ENCODE peak calls at places on chromosomes 4 and X, in four cellular contexts. A is A549, F is ovary, I is uterus. M is an unnamed sample. For H3K4me1, the result is how much of the 10 kb centered on the place peaks cover.

GRCh38 chr4:11670304-11670703 is 241.6 kb upstream of the HS3ST1 start:
- DNase-seq in A (no peak), F (no peak), I (no peak), M (no peak)

GRCh38 chrX:16785247-16786138 is 773 bp upstream of the TXLNG start:
- DNase-seq in I (peak), A (no peak), F (peak), M (peak)

GRCh38 chr4:19945979-19946380 is 305.7 kb upstream of the SLIT2 start:
- DNase-seq in I (no peak), F (no peak), A (no peak), M (no peak)

GRCh38 chr4:73172166-73172565 is 86.4 kb downstream of the ANKRD17 start:
- DNase-seq in A (no peak), F (no peak), I (no peak), M (no peak)

GRCh38 chr4:99054428-99054994 is 34.1 kb downstream of the ADH5 start:
- DNase-seq in F (no peak), I (no peak), A (no peak), M (no peak)

GRCh38 chrX:125137521-125137920 is 182.2 kb upstream of the TEX13C start:
- DNase-seq in I (no peak), A (no peak), F (no peak), M (no peak)

GRCh38 chrX:12564221-12564620 is 227.0 kb upstream of the PRPS2 start:
- DNase-seq in I (no peak), F (no peak), A (no peak), M (no peak)

GRCh38 chr4:152713951-152714705 is 34.3 kb upstream of the TMEM154 start:
- DNase-seq in A (no peak), I (no peak), F (no peak), M (no peak)

GRCh38 chr4:122827258-122827887 is 742 bp downstream of the FGF2 start:
- DNase-seq in F (peak), A (no peak), I (peak), M (peak)

GRCh38 chrX:37912286-37912685 is 64.9 kb upstream of the DYNLT3 start:
- DNase-seq in F (no peak), A (no peak), I (no peak), M (no peak)

GRCh38 chr4:24778427-24779225 is 16.7 kb upstream of the SOD3 start:
- DNase-seq in A (no peak), F (peak), I (peak), M (peak)

GRCh38 chr4:3672465-3672831 is 93.7 kb upstream of the ADRA2C start:
- DNase-seq in A (no peak), F (no peak), I (no peak), M (no peak)

GRCh38 chr4:6154875-6155274 is 45.5 kb downstream of the JAKMIP1 start:
- DNase-seq in F (no peak), I (no peak), A (no peak), M (no peak)

GRCh38 chr4:141669501-141669900 is 33.1 kb downstream of the IL15 start:
- DNase-seq in F (no peak), A (no peak), I (no peak), M (no peak)

GRCh38 chr4:19592391-19592790 is 659.3 kb upstream of the SLIT2 start:
- DNase-seq in A (no peak), I (no peak), F (no peak), M (no peak)

GRCh38 chr4:123661080-123661737 is 264.6 kb downstream of the SPRY1 start:
- DNase-seq in A (no peak), I (no peak), F (no peak), M (no peak)

GRCh38 chr4:3483471-3483921 is 20.4 kb downstream of the DOK7 start:
- DNase-seq in A (no peak), F (no peak), I (peak), M (no peak)

GRCh38 chr4:73721419-73721818 is 18.9 kb upstream of the CXCL8 start:
- DNase-seq in A (no peak), I (no peak), F (no peak), M (no peak)

GRCh38 chr4:149793459-149793858 is 22.2 kb downstream of the IQCM start:
- DNase-seq in A (no peak), I (no peak), F (no peak), M (no peak)

GRCh38 chr4:75723117-75723801 is 1.1 kb upstream of the USO1 start:
- DNase-seq in I (no peak), A (no peak), F (no peak), M (no peak)

GRCh38 chr4:151475338-151475737 is 66.4 kb downstream of the FHIP1A start:
- DNase-seq in A (no peak), I (no peak), F (no peak), M (no peak)

GRCh38 chr4:110626532-110627153 is 3.8 kb upstream of the PITX2 start:
- DNase-seq in I (no peak), F (no peak), A (no peak), M (no peak)

GRCh38 chr4:181293014-181293413 is 950.2 kb upstream of the TENM3 start:
- DNase-seq in F (no peak), A (no peak), I (no peak), M (no peak)

GRCh38 chr4:96630839-96631238 is 790.9 kb downstream of the PDHA2 start:
- DNase-seq in I (no peak), F (no peak), A (no peak), M (no peak)

GRCh38 chr4:10345381-10345784 is 111.8 kb downstream of the ZNF518B start:
- DNase-seq in F (no peak), A (no peak), I (no peak), M (no peak)

GRCh38 chr4:101304916-101305315 is 42.4 kb downstream of the PPP3CA start:
- DNase-seq in A (no peak), F (no peak), I (no peak), M (no peak)

GRCh38 chrX:37958493-37959211 is 47.7 kb upstream of the SYTL5 start:
- DNase-seq in F (no peak), A (no peak), I (no peak), M (no peak)

GRCh38 chr4:36823199-36823967 is 421.2 kb upstream of the NWD2 start:
- DNase-seq in F (no peak), I (no peak), A (no peak), M (no peak)

GRCh38 chr4:6546681-6547447 is 28.1 kb upstream of the MAN2B2 start:
- DNase-seq in F (no peak), A (peak), I (no peak), M (peak)

GRCh38 chrX:8845060-8845459 is 43.9 kb upstream of the FAM9A start:
- DNase-seq in F (no peak), I (no peak), A (peak), M (no peak)

GRCh38 chrX:38987135-38987780 is 186.0 kb downstream of the MID1IP1 start:
- DNase-seq in I (no peak), F (no peak), A (no peak), M (peak)

GRCh38 chrX:2330910-2331309 is 169.9 kb downstream of the DHRSX start:
- DNase-seq in F (no peak), I (no peak), A (no peak), M (no peak)

GRCh38 chr4:70721747-70722146 is at the start of gene RUFY3:
- DNase-seq in I (peak), F (peak), A (no peak), M (no peak)

GRCh38 chrX:131728295-131729145 is 184.6 kb downstream of the OR13H1 start:
- DNase-seq in I (peak), A (peak), F (peak), M (peak)

GRCh38 chr4:8865681-8866310 is 5.8 kb downstream of the HMX1 start:
- DNase-seq in A (no peak), I (no peak), F (no peak), M (no peak)

GRCh38 chr4:147157860-147158701 is 212.4 kb upstream of the TTC29 start:
- DNase-seq in I (peak), F (peak), A (peak), M (peak)

GRCh38 chr4:128177376-128177959 is 110.1 kb downstream of the PGRMC2 start:
- DNase-seq in F (no peak), I (no peak), A (no peak), M (no peak)

GRCh38 chr4:2482192-2482591 is 13.3 kb downstream of the RNF4 start:
- DNase-seq in I (no peak), A (no peak), F (no peak), M (no peak)

GRCh38 chr4:2478220-2478619 is 9.3 kb downstream of the RNF4 start:
- DNase-seq in F (no peak), I (no peak), A (no peak), M (no peak)

GRCh38 chr4:2482693-2483092 is 13.8 kb downstream of the RNF4 start:
- DNase-seq in I (peak), A (no peak), F (no peak), M (no peak)

GRCh38 chr4:2483237-2483636 is 14.3 kb downstream of the RNF4 start:
- DNase-seq in A (no peak), F (no peak), I (no peak), M (no peak)

GRCh38 chr4:2480649-2481048 is 11.7 kb downstream of the RNF4 start:
- DNase-seq in A (no peak), I (no peak), F (no peak), M (no peak)
- H3K4me1 ChIP-seq in A (under half), I (under half), F (under half), M (half or more)

DNA sequence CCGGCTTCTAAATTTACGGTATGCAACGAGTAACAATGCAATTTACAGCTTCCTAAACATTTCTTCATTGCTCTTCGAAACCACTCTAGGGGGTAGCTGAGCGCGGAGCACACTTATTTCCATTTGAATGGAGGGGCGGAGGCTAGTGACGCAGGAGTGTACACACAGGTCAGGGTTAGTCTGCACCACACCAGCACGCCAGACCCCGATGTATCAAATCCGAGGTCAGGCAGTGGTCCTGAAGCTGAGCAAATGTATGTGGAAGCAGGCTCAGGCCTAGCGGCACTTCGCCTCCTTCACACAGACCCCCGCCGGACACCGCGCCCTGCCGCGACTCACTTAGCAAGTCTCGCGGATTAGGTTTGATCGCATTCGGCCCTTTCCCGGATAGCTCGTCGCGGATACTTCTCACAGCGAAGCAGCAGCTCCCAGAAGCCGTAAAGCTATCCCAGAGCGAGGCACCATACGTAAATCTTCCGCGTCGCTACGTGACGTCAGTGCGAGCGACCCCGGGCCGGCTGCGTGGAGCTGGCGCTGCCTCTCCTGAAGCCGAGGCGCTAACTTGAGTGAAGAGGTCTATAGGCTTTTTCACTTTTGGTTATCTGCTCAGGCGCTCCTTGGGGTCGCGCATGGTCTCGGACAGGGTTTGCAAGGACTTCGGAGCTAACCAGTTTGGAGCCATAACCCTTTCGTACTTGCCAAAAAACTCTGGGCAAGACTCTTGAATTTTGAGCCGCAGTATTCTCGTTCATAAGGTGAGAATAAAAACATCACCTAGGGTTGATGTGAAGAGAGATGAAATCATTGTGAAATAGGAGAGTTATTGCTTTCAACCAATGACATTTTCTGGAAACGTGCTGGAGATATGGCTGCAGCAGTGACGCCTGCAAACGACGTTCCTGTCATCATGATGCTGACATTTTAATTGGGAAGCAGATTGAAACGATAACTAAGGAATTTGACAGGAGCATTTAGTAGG is at the start of gene AASDH:
- DNase-seq in F (peak), A (peak), I (peak), M (peak)
- TF ChIP-seq POLR2A in F (peak), A (peak), I (peak), M (peak)

GRCh38 chrX:145826466-145826865 is 8.8 kb downstream of the SLITRK2 start:
- DNase-seq in A (no peak), F (no peak), I (no peak), M (no peak)
- H3K27ac ChIP-seq in A (no peak), F (no peak), I (no peak), M (no peak)

GRCh38 chr4:4864940-4865704 is 5.7 kb downstream of the MSX1 start:
- DNase-seq in A (no peak), F (no peak), I (no peak), M (no peak)

GRCh38 chr4:4860803-4861591 is 1.5 kb downstream of the MSX1 start:
- DNase-seq in F (no peak), A (no peak), I (peak), M (no peak)

GRCh38 chr4:4864443-4864939 is 5.0 kb downstream of the MSX1 start:
- DNase-seq in A (no peak), I (no peak), F (no peak), M (no peak)

GRCh38 chr4:4861592-4862551 is 2.4 kb downstream of the MSX1 start:
- DNase-seq in I (no peak), F (no peak), A (no peak), M (no peak)

GRCh38 chr4:4862665-4863482 is 3.4 kb downstream of the MSX1 start:
- DNase-seq in I (no peak), A (no peak), F (no peak), M (no peak)
- H3K4me1 ChIP-seq in I (under half), A (under half), F (under half), M (under half)

DNA sequence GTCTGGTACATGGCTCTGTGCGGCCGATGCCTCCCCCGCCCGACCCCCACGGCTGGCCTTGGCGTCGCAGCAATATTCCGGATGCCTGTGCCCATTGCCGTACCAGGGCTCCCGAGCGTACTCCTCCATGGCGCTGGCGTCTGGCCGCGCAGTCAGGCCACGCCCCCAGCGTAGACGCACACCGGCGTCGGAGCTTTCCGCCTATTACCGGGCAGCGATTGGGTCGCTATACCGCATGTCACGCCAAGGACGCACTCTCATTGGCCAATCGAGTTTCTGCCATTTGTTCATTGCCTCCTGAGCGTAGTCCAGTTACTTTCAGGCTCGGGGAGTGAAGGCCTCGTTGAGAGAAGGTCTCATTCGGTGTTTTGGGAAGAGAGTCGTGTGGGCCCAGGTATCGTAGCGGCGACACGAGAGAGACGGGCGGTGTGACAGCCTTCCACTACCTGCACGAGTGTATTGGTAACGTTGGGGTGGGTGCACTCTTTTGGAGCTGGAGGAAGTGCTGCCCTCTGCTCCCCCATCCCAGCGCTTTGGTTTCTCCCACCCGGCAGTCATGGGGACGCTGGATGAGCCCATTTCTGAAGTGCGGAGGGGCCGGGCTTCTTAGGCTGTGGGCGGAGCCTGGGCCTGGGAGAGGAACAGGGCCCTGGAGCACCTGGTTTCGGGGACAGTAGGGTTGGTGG is at the start of the genes PQBP1 and TIMM17B:
- DNase-seq in I (peak), A (peak), F (peak), M (peak)
- TF ChIP-seq POLR2A in I (peak), A (peak), F (peak), M (peak)

DNA sequence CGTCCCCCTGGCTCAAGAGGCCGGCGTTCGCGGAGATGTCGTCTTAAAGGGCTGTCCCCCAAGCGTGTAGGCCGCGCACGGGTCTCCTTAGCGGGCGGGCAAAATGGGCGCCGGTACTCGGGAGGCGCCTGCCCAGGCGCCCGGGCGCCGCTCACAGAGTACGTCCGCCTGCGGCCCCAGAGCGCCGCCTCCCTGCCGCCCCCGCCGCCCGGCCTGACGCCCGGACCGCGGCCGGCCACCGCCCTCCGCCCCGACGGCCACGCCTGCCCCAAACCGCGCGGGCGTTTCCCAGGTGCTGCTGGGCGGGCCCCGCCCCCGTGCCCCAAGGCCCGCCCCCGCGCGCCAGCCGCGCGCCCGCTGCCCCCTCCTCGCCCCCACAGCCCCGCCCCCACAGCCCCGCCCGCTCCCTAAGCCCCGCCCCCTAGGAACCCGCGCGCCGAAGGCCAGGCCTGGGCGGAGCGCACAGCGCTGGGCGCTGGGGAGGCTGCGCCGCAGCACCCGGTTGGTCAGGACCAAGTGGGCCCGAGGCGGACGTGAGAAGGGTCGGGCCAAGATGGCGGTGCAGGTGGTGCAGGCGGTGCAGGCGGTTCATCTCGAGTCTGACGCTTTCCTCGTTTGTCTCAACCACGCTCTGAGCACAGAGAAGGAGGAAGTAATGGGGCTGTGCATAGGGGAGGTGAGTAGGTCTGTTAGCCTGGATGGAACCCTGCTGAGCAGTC is at the start of the genes BRCC3, CMC4 and MTCP1:
- DNase-seq in A (peak), F (peak), I (peak), M (peak)
- H3K27ac ChIP-seq in A (peak), F (no peak), I (peak), M (peak)

M was measured in transverse colon.